ENCODE peak calls at places on chromosomes 3 and 15, in ten cellular contexts. H, N, D, O, P, V, W, C, E and R are unnamed samples.

GRCh38 chr3:48845170-48845569 is 2.5 kb downstream of the PRKAR2A start:
- DNase-seq in C (no peak), H (no peak), E (peak), O (no peak), V (no peak), W (no peak), N (no peak), D (no peak), P (peak), R (no peak)

GRCh38 chr3:58521917-58522680 is 14.9 kb downstream of the ACOX2 start:
- DNase-seq in P (no peak), D (no peak), C (no peak), W (no peak), H (no peak), O (no peak), E (no peak), V (no peak), N (no peak), R (no peak)

GRCh38 chr15:78315686-78316085 is 16.3 kb upstream of the SKIC8 start:
- DNase-seq in N (no peak), V (no peak), P (no peak), O (no peak), D (peak), C (no peak), E (no peak), W (no peak), H (no peak), R (no peak)

GRCh38 chr3:160486459-160486869 is 36.9 kb upstream of the TRIM59 start:
- DNase-seq in E (no peak), P (peak), V (peak), W (no peak), O (no peak), C (no peak), D (peak), H (no peak), N (no peak), R (no peak)

GRCh38 chr15:44011238-44011873 is 183.7 kb downstream of the FRMD5 start:
- DNase-seq in E (no peak), P (no peak), W (no peak), O (no peak), D (no peak), N (no peak), H (no peak), V (no peak), C (no peak), R (peak)

GRCh38 chr3:183812746-183813445 is 12.5 kb downstream of the MAP6D1 start:
- DNase-seq in O (peak), W (no peak), V (peak), P (no peak), D (peak), C (no peak), H (no peak), E (no peak), N (no peak), R (no peak)

GRCh38 chr3:18410205-18410604 is 14.9 kb downstream of the SATB1 start:
- DNase-seq in V (no peak), P (no peak), H (no peak), N (no peak), C (no peak), W (no peak), O (no peak), D (no peak), E (no peak), R (no peak)

GRCh38 chr15:65303687-65304392 is 637 bp upstream of the RNU5B-1 start:
- DNase-seq in W (no peak), P (peak), D (peak), V (peak), C (peak), E (peak), O (peak), N (peak), H (peak), R (no peak)

GRCh38 chr15:78810377-78811123 is 714 bp downstream of the ADAMTS7 start:
- DNase-seq in H (peak), P (peak), O (peak), D (peak), V (no peak), N (peak), C (peak), W (peak), E (peak), R (peak)

GRCh38 chr15:22954798-22955543 is 25.2 kb downstream of the CYFIP1 start:
- DNase-seq in W (no peak), H (no peak), D (no peak), P (no peak), O (peak), N (no peak), V (no peak), E (no peak), C (no peak), R (no peak)

GRCh38 chr15:31396881-31397560 is 70.4 kb downstream of the KLF13 start:
- DNase-seq in N (peak), O (peak), P (peak), D (peak), V (peak), W (no peak), H (peak), E (peak), C (peak), R (peak)

GRCh38 chr3:50250514-50250913 is 14.5 kb downstream of the GNAI2 start:
- DNase-seq in N (no peak), V (no peak), O (no peak), P (no peak), H (no peak), W (no peak), E (no peak), D (no peak), C (no peak), R (no peak)

GRCh38 chr3:134846943-134847342 is 51.9 kb downstream of the EPHB1 start:
- DNase-seq in N (no peak), H (no peak), D (peak), W (no peak), V (peak), E (peak), O (no peak), P (peak), C (peak), R (no peak)

GRCh38 chr3:46089237-46090011 is 62.1 kb upstream of the XCR1 start:
- DNase-seq in O (peak), V (peak), H (peak), W (no peak), P (peak), D (peak), C (peak), E (peak), N (peak), R (no peak)

GRCh38 chr3:114498779-114499370 is 205.0 kb downstream of the TIGIT start:
- DNase-seq in P (peak), E (peak), C (no peak), N (no peak), W (no peak), O (no peak), D (peak), V (peak), H (no peak), R (no peak)

GRCh38 chr15:88378259-88378658 is 88.9 kb downstream of the MRPL46 start:
- DNase-seq in P (peak), H (no peak), E (peak), V (no peak), C (no peak), D (no peak), O (no peak), N (no peak), W (no peak), R (no peak)

GRCh38 chr3:190577225-190577624 is 63.3 kb downstream of the IL1RAP start:
- DNase-seq in O (no peak), H (no peak), E (no peak), N (no peak), D (no peak), C (no peak), P (no peak), W (no peak), V (no peak), R (no peak)

GRCh38 chr3:73046195-73046594 is 15.3 kb upstream of the EBLN2 start:
- DNase-seq in H (no peak), V (no peak), N (no peak), O (no peak), W (no peak), E (no peak), C (no peak), P (no peak), D (no peak), R (no peak)

GRCh38 chr3:160091441-160091840 is 102.8 kb downstream of the IL12A start:
- DNase-seq in W (no peak), V (no peak), P (no peak), N (no peak), D (no peak), C (no peak), O (no peak), E (no peak), H (no peak), R (no peak)

GRCh38 chr3:129585949-129586657 is 20.4 kb downstream of the PLXND1 start:
- DNase-seq in P (no peak), O (no peak), H (no peak), E (no peak), C (no peak), N (no peak), D (no peak), W (no peak), V (no peak), R (no peak)

GRCh38 chr3:184562146-184562861 is 719 bp downstream of the EPHB3 start:
- DNase-seq in W (no peak), E (no peak), V (no peak), H (peak), D (no peak), O (peak), C (no peak), N (no peak), P (no peak), R (peak)

GRCh38 chr3:148173836-148174235 is 523.9 kb upstream of the AGTR1 start:
- DNase-seq in H (no peak), W (no peak), N (no peak), V (no peak), E (no peak), O (no peak), D (no peak), C (peak), P (no peak), R (no peak)

GRCh38 chr3:64138046-64138445 is 87.2 kb downstream of the PRICKLE2 start:
- DNase-seq in O (no peak), W (no peak), P (no peak), C (no peak), H (no peak), D (no peak), V (no peak), N (no peak), E (peak), R (no peak)

GRCh38 chr3:42701371-42702065 is 1.1 kb downstream of the HHATL start:
- DNase-seq in H (peak), C (peak), N (peak), W (peak), V (no peak), O (peak), P (peak), E (no peak), D (peak), R (no peak)

GRCh38 chr3:87792193-87792531 is 266.6 kb downstream of the CGGBP1 start:
- DNase-seq in H (no peak), V (no peak), D (no peak), E (no peak), W (no peak), P (no peak), N (no peak), C (no peak), O (no peak), R (no peak)

GRCh38 chr3:87791248-87792027 is 267.4 kb downstream of the CGGBP1 start:
- DNase-seq in H (no peak), N (no peak), C (no peak), W (no peak), V (no peak), P (no peak), E (no peak), D (no peak), O (no peak), R (no peak)

GRCh38 chr3:87796137-87796899 is 262.5 kb downstream of the CGGBP1 start:
- DNase-seq in P (peak), O (no peak), H (no peak), W (no peak), E (no peak), D (no peak), V (no peak), C (no peak), N (no peak), R (no peak)

GRCh38 chr3:87793322-87793877 is 265.4 kb downstream of the CGGBP1 start:
- DNase-seq in W (no peak), C (no peak), E (no peak), H (no peak), O (peak), N (no peak), V (no peak), P (no peak), D (no peak), R (no peak)

DNA sequence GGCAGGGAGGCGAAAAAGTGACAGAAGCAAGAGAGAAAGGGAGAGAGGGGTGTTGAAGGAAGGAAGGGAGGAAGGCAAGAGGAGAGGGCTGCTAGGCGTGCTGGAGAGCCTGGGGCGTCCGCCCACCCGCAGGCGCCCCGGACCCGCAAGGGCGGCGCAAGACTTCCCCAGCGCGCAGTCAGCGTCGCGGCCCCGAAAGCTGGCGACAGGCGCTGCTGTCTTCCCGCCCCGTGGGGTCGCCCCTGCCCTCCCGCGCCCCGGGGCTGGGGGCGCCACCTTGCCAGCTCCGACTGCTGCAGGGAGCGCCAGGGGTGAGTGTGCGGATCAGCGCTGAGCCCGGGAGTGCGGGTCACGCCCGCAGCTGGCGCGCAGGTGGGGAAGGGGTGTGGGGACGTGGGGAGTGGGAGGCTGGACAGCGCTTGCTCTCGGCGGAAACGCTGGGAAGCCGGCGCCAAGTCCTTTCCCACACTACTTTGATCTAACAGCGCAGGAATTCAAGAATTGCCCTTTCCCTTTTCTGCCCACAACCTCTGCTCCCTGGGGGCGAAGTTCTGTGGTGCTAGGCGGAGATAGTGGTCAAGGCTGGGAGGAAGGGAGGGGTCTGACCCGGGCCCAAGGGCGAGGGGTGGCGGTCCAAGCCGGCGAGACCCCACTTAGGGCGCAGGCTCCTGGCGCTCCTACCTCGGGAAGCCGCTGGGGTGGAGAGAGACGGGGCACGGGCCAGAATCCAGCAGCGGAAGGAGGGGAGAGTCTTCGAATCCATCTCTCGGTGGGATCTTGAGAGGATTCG is 266.1 kb downstream of the CGGBP1 start:
- DNase-seq in V (peak), E (no peak), O (peak), W (peak), H (peak), C (peak), P (no peak), D (peak), N (no peak), R (peak)
- TF ChIP-seq CTCF in V (no peak), E (no peak), O (no peak), W (peak), H (no peak), C (no peak), P (peak), D (no peak), N (no peak), R (no peak)

DNA sequence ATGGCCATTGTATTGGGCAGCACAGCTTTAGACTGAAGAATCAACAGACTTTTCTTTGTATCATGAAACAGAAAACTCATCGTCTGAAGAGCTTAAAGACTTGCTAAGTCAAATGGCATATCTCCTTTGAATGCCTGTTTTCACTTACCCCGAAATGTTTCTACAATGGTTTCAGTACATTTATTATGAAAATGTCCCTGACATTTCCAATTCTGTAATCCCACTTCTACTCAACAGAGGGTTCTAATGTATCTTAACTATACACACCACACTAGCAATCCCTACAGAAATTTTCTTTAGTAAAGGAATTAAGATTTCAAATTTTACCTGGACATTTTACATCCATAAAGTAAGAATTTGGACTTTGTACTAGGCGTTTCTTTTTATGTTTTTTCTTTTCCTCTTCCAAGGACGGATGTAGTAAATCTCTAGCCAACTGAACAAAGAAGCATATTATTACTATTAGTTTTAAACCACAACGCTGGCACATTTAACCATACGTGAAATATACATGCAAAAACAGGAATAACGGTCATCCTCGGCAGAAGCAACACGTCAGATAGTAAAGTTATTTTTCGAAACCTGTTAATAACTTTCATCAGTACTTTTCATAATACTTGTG is 1.1 kb downstream of the RPS27L start:
- DNase-seq in D (no peak), P (peak), N (no peak), V (peak), E (no peak), W (no peak), C (no peak), H (no peak), O (no peak), R (no peak)
- TF ChIP-seq CTCF in D (no peak), P (peak), N (no peak), V (no peak), E (no peak), W (no peak), C (no peak), H (no peak), O (no peak), R (no peak)

GRCh38 chr3:85821130-85821756 is 862.5 kb downstream of the CADM2 start:
- DNase-seq in O (no peak), P (no peak), W (no peak), N (no peak), E (no peak), V (peak), H (no peak), C (no peak), D (peak), R (peak)
- TF ChIP-seq CTCF in O (no peak), P (no peak), W (peak), N (no peak), E (peak), V (peak), H (peak), C (no peak), D (peak), R (peak)

GRCh38 chr3:68504185-68504584 is 428.2 kb downstream of the TAFA4 start:
- DNase-seq in W (no peak), E (no peak), N (no peak), O (no peak), P (no peak), C (no peak), V (no peak), H (no peak), D (no peak), R (no peak)
- TF ChIP-seq CTCF in W (no peak), E (no peak), N (no peak), O (no peak), P (no peak), C (no peak), V (no peak), H (no peak), D (no peak), R (no peak)

GRCh38 chr15:39114690-39115378 is 466.0 kb upstream of the THBS1 start:
- DNase-seq in N (no peak), D (no peak), W (no peak), E (no peak), V (peak), O (no peak), H (no peak), C (no peak), P (no peak), R (no peak)

GRCh38 chr15:39118510-39118909 is 462.4 kb upstream of the THBS1 start:
- DNase-seq in V (peak), H (no peak), P (peak), E (peak), C (no peak), N (no peak), W (no peak), O (no peak), D (peak), R (no peak)

GRCh38 chr15:39110746-39111145 is 470.1 kb upstream of the THBS1 start:
- DNase-seq in E (no peak), O (no peak), H (no peak), C (no peak), D (no peak), V (no peak), W (no peak), P (no peak), N (no peak), R (no peak)

GRCh38 chr15:39113741-39114140 is 467.1 kb upstream of the THBS1 start:
- DNase-seq in N (no peak), P (no peak), C (no peak), D (no peak), V (no peak), O (no peak), W (no peak), E (no peak), H (no peak), R (no peak)

DNA sequence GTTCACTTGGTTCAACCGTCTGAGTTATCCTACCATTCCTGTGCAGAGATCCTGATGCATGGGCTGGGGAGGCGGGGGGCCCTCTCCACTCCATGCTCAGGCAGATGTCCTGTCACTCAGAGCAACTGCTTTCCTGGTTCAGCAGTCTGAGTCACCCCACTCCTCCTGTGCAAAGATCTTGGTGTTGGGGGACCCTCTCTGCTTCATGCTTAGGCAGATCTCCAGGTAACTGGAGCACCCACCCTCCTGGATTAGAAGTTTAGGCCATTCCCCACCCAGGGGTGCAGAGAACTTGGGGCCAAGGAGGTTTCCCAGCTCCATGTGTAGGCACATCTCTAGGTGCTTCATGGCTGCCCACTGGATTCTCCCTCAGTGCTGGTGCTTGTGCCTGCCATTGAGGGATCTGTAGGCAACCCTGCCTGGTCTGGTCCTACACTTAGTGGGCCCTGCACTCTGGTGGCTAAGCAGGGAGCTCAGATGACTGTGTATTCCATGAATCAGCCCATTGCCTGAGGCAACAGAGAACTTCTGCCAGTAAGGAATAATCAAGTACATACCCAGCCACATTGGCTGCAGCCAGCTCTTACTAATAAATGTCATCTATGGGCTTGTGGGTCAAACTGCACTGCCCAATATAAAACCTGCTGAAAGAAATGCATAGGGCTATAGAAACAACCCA is 465.4 kb upstream of the THBS1 start:
- DNase-seq in P (peak), E (no peak), D (peak), H (no peak), O (no peak), N (no peak), C (no peak), V (peak), W (no peak), R (no peak)
- TF ChIP-seq CTCF in P (no peak), E (no peak), D (no peak), H (no peak), O (no peak), N (no peak), C (no peak), V (no peak), W (no peak), R (no peak)